ENCODE peak calls at places on chromosomes 6 and 20, in seven cellular contexts. I is HAP-1; T is HuH-7.5; Q is mesothelial cell of epicardium; O is substantia nigra; Y is effector CD4-positive, alpha-beta T cell; P is T-helper 17 cell. U is an unnamed sample.

GRCh38 chr6:105620878-105621277 is 218.0 kb upstream of the PREP start:
- DNase-seq in O (no peak), T (no peak), P (no peak), I (no peak), Y (no peak), Q (no peak), U (no peak)

GRCh38 chr6:22015944-22016343 is 280.9 kb downstream of the PRL start:
- DNase-seq in Q (no peak), P (no peak), T (no peak), O (no peak), I (no peak), Y (no peak), U (no peak)

GRCh38 chr6:134938896-134939295 is 11.0 kb downstream of the ALDH8A1 start:
- DNase-seq in I (no peak), P (peak; percentile 14), Q (no peak), Y (peak; percentile 20), T (no peak), O (no peak), U (peak; percentile 15)

GRCh38 chr20:8244637-8245036 is 112.6 kb downstream of the PLCB1 start:
- DNase-seq in P (no peak), T (no peak), O (no peak), Y (no peak), Q (no peak), I (no peak), U (no peak)

GRCh38 chr6:52667572-52667971 is 3.3 kb upstream of the TMEM14A start:
- DNase-seq in Y (no peak), P (no peak), Q (no peak), O (no peak), T (no peak), I (no peak), U (no peak)

GRCh38 chr6:108597601-108598315 is 37.0 kb downstream of the FOXO3 start:
- DNase-seq in P (no peak), Q (no peak), T (no peak), Y (no peak), I (no peak), O (no peak), U (no peak)

GRCh38 chr6:115838763-115839401 is 221.8 kb downstream of the FRK start:
- DNase-seq in O (no peak), I (peak; percentile 34), Q (no peak), T (peak; percentile 56), P (no peak), Y (no peak), U (no peak)

GRCh38 chr6:90764001-90764400 is 177.1 kb upstream of the MAP3K7 start:
- DNase-seq in O (no peak), P (no peak), Y (no peak), Q (no peak), T (no peak), I (no peak), U (no peak)

GRCh38 chr20:56924976-56925695 is 296.0 kb downstream of the TFAP2C start:
- DNase-seq in Q (no peak), I (peak; percentile 17), Y (no peak), O (peak; percentile 14), P (no peak), T (no peak), U (no peak)

GRCh38 chr6:36627801-36628246 is 33.7 kb downstream of the SRSF3 start:
- DNase-seq in Q (no peak), Y (no peak), T (no peak), O (no peak), I (no peak), P (no peak), U (no peak)

GRCh38 chr20:25859649-25860530 is 163.2 kb upstream of the ZNF337 start:
- DNase-seq in Y (peak; percentile 56), I (peak; percentile 41), P (peak; percentile 60), Q (no peak), T (no peak), O (peak; percentile 93), U (peak; percentile 61)

GRCh38 chr6:63705707-63706106 is 70.1 kb downstream of the PHF3 start:
- DNase-seq in T (no peak), Y (no peak), I (no peak), P (no peak), O (no peak), Q (no peak), U (no peak)

GRCh38 chr6:127100510-127101140 is 17.8 kb upstream of the RSPO3 start:
- DNase-seq in I (peak; percentile 52), Y (no peak), P (no peak), O (no peak), Q (no peak), T (no peak), U (no peak)

GRCh38 chr6:34072727-34073126 is 73.2 kb downstream of the GRM4 start:
- DNase-seq in P (no peak), Q (no peak), O (no peak), T (no peak), Y (no peak), I (no peak), U (no peak)

GRCh38 chr20:34029415-34029814 is 35.7 kb downstream of the RALY start:
- DNase-seq in P (no peak), T (no peak), Q (no peak), I (no peak), Y (no peak), O (no peak), U (no peak)

GRCh38 chr6:1285589-1286340 is 26.1 kb upstream of the FOXQ1 start:
- DNase-seq in P (no peak), T (no peak), Y (no peak), I (no peak), Q (no peak), O (peak; percentile 13), U (no peak)

GRCh38 chr6:10520468-10520867 is 683 bp upstream of the GCNT2 start:
- DNase-seq in T (no peak), Y (no peak), O (no peak), P (no peak), Q (no peak), I (no peak), U (no peak)

GRCh38 chr6:134741193-134741521 is 208.7 kb downstream of the ALDH8A1 start:
- DNase-seq in P (no peak), Q (no peak), T (no peak), I (no peak), O (peak; percentile 36), Y (no peak), U (no peak)

U was measured in effector memory CD4-positive, alpha-beta T cell.